ENCODE peak calls at places on chromosomes 12 and 14, in four cellular contexts. D is WERI-Rb-1; K is CD8-positive, alpha-beta T cell; X is fibroblast of the aortic adventitia. C is an unnamed sample.

GRCh38 chr14:71891185-71891584 is 41.0 kb upstream of the RGS6 start:
- DNase-seq in K (no peak), D (no peak), X (no peak), C (no peak)

GRCh38 chr12:113048716-113049127 is 7.8 kb upstream of the DTX1 start:
- DNase-seq in X (peak), K (peak), D (peak), C (peak)

GRCh38 chr14:54173782-54174181 is 217.2 kb upstream of the BMP4 start:
- DNase-seq in K (no peak), X (peak), D (no peak), C (no peak)

GRCh38 chr14:96424104-96424989 is 32.4 kb downstream of the AK7 start:
- DNase-seq in D (peak), X (peak), K (peak), C (peak)

GRCh38 chr12:31204995-31205582 is 120.9 kb downstream of the SINHCAF start:
- DNase-seq in D (no peak), X (peak), K (no peak), C (peak)

GRCh38 chr14:59274991-59275391 is 86.5 kb downstream of the DAAM1 start:
- DNase-seq in X (no peak), D (peak), K (no peak), C (no peak)

GRCh38 chr12:92629349-92630065 is 73.3 kb upstream of the PLEKHG7 start:
- DNase-seq in X (peak), K (no peak), D (no peak), C (no peak)

GRCh38 chr12:3231399-3231876 is 154.3 kb downstream of the TSPAN9 start:
- DNase-seq in X (no peak), D (peak), K (no peak), C (peak)

GRCh38 chr14:77025744-77026165 is 2.8 kb downstream of the IRF2BPL start:
- DNase-seq in K (no peak), X (no peak), D (no peak), C (no peak)

GRCh38 chr12:92560713-92561542 is 141.9 kb upstream of the PLEKHG7 start:
- DNase-seq in X (no peak), K (no peak), D (no peak), C (no peak)

GRCh38 chr14:23481362-23481970 is 12.0 kb downstream of the NGDN start:
- DNase-seq in D (no peak), X (peak), K (no peak), C (peak)

GRCh38 chr12:55745361-55746146 is 2.6 kb downstream of the GDF11 start:
- DNase-seq in D (peak), K (no peak), X (peak), C (no peak)

GRCh38 chr14:101109347-101109638 is 205.8 kb upstream of the RTL1 start:
- DNase-seq in D (no peak), K (no peak), X (no peak), C (no peak)

GRCh38 chr12:12726543-12727093 is 9.4 kb downstream of the CDKN1B start:
- DNase-seq in X (peak), K (no peak), D (no peak), C (peak)

GRCh38 chr12:100554608-100555077 is 18.8 kb upstream of the GAS2L3 start:
- DNase-seq in X (peak), D (peak), K (no peak), C (peak)

GRCh38 chr14:75340921-75341320 is 62.3 kb downstream of the FOS start:
- DNase-seq in X (no peak), K (no peak), D (no peak), C (peak)

GRCh38 chr14:34498684-34499412 is 36.8 kb upstream of the SPTSSA start:
- DNase-seq in X (peak), D (peak), K (no peak), C (peak)

GRCh38 chr14:58077621-58078020 is 74.4 kb downstream of the ARMH4 start:
- DNase-seq in D (no peak), K (no peak), X (peak), C (peak)

GRCh38 chr12:77837876-77838291 is 7.2 kb downstream of the NAV3 start:
- DNase-seq in X (peak), K (no peak), D (no peak), C (no peak)

GRCh38 chr12:15584366-15585041 is 204.7 kb downstream of the EPS8 start:
- DNase-seq in K (no peak), D (peak), X (peak), C (peak)

DNA sequence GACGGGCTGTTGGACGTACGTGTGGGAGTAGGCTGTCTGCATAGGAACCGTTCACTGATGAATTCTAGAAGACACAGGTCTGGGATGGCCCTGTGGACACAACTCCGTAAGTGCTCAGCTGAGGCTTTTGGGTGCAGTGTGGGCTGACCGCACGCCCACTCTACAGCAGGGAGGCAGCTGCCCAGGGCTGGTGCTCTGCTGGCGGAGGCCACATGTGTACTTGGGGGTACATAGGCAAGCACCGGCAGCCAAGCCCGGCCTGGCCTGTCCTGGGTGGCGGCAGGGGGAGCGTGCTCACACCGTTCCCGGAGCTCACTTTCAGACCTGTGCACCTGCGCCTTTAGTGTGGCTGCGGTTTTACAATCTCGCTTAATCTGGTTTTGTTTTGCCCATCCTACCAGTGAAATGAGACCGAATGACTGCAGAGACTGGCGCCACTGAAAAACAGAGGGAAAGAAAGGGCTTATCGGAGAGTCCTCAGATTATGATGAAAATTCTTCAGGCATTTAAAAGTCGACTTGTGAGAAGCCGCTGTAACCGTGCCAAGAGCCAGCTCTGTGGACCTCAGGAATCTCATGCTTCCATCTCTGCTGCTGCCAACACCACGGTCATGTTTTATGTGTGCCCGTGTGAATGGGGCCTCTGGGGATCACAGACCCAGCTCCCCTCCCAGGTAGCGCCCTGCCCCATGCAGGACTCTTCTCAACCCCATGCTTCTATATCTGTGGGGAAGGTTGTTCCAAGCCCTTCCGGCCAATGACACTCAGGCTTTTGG is 45.8 kb downstream of the SSH1 start:
- DNase-seq in K (no peak), D (no peak), X (peak), C (no peak)
- H3K4me3 ChIP-seq in K (no peak), D (no peak), X (no peak), C (no peak)

GRCh38 chr14:30420489-30420888 is 138.5 kb upstream of the G2E3 start:
- DNase-seq in D (no peak), K (no peak), X (no peak), C (peak)
- TF ChIP-seq CTCF in D (no peak), K (no peak), X (no peak), C (no peak)

GRCh38 chr14:74299061-74299545 is 3.6 kb downstream of the ABCD4 start:
- DNase-seq in X (peak), D (no peak), K (no peak), C (peak)
- H3K4me3 ChIP-seq in X (peak), D (no peak), K (no peak), C (peak)

GRCh38 chr12:104668274-104668718 is 211.5 kb downstream of the CHST11 start:
- DNase-seq in K (no peak), X (peak), D (peak), C (no peak)

GRCh38 chr12:104669851-104670337 is 213.1 kb downstream of the CHST11 start:
- DNase-seq in K (peak), D (no peak), X (peak), C (peak)

GRCh38 chr12:104670439-104671406 is 214.0 kb downstream of the CHST11 start:
- DNase-seq in K (no peak), D (no peak), X (no peak), C (no peak)

GRCh38 chr12:104667139-104667538 is 210.4 kb downstream of the CHST11 start:
- DNase-seq in X (peak), D (no peak), K (no peak), C (peak)

GRCh38 chr12:104669057-104669770 is 212.5 kb downstream of the CHST11 start:
- DNase-seq in D (no peak), X (no peak), K (no peak), C (no peak)
- TF ChIP-seq CTCF in D (peak), X (peak), K (no peak), C (peak)

GRCh38 chr12:10395390-10395998 is 5.7 kb upstream of the KLRK1 start:
- DNase-seq in K (no peak), D (no peak), X (peak), C (peak)

GRCh38 chr12:10393291-10393690 is 3.5 kb upstream of the KLRK1 start:
- DNase-seq in K (no peak), D (no peak), X (no peak), C (no peak)

GRCh38 chr12:10389941-10390340 is at the start of gene KLRK1:
- DNase-seq in X (no peak), D (no peak), K (no peak), C (no peak)

GRCh38 chr12:10388611-10389010 is 1.2 kb downstream of the KLRK1 start:
- DNase-seq in D (no peak), X (no peak), K (no peak), C (no peak)

GRCh38 chr12:10392394-10392930 is 2.6 kb upstream of the KLRK1 start:
- DNase-seq in D (no peak), K (peak), X (peak), C (peak)
- H3K4me3 ChIP-seq in D (no peak), K (peak), X (no peak), C (no peak)

DNA sequence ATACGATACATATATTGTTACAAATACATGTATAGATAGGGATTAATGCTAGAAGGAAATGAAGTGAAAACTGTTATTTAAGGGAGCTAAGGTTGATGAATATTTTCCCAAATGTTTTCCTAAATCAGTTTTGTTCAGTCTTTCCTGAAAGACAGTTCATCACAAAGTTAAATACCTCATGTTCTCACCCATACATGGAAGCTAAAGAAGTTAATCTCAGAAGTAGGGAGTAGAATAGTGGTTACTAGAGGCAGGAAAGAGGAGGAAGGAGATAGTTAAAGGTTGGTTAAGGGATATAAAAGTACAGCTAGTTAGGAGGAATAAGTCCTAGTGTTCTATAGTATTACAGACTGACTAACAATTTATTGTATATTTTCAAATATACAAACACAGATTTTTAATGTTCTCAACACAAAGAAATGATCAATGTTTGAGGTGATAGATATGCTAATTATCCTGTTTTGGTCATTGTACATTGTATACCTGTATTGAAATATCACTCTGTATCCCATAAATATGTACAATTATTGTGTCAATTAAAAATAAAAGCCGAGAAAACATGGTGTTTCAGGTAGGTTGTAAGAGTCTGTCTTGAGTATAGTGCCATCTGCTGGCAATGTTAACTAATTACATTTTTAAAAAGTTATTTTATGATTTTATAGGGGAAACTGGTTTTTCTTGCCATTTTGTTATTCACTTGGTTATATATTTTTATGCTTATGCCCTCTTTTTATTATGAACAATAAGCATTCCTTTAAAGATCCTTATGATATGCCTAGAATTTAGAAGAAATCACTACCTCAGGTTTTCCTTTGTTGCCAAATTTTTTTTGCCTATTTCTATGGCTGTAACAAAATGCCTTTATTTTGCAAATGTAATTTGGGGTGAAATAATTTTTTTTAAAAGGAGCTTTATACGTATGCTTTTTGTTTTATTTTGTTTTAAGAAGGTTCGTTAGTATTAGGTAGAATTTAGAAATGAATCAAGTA is 26.9 kb downstream of the ZDHHC17 start:
- DNase-seq in X (peak), D (no peak), K (no peak), C (peak)
- TF ChIP-seq CTCF in X (peak), D (no peak), K (peak), C (peak)

DNA sequence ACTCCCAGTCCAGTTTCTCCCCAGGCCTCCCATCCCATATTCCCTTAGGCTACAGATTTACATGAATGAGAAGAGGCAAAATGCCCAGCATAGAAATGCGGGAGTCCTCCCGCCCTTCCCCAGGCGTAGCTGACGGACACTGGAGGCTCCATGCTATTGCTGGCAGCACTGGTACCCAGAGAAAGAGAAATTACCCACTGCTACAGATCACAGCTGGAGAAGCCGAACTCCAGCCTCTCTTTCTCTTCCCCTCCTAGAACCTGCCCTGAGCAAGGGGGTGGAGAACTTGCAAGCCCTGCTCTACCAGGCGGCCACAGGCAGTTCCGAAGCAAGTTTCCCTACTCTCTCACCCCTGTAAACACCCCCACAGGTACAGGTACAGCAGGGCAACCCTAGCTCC is 3.6 kb downstream of the LTBR start:
- DNase-seq in D (no peak), X (no peak), K (no peak), C (no peak)
- H3K4me3 ChIP-seq in D (no peak), X (no peak), K (no peak), C (no peak)

GRCh38 chr12:52675301-52675701 is 4.9 kb downstream of the KRT1 start:
- DNase-seq in D (no peak), X (no peak), K (no peak), C (no peak)
- TF ChIP-seq CTCF in D (no peak), X (no peak), K (no peak), C (no peak)